ENCODE peak calls at places on chromosomes 4 and X, in ten cellular contexts. L, K, U, G, Z, Q, R, I, N and X are unnamed samples. For H3K27me3 and H3K36me3, the result is how much of the 10 kb centered on the place peaks cover.

GRCh38 chr4:41129128-41129754 is 85.1 kb downstream of the APBB2 start:
- DNase-seq in I (no peak), U (no peak), G (no peak), Z (no peak), Q (no peak), N (no peak), R (no peak), K (no peak), L (no peak), X (no peak)

GRCh38 chr4:94889523-94889922 is 131.8 kb downstream of the BMPR1B start:
- DNase-seq in G (no peak), N (no peak), U (no peak), R (no peak), Z (no peak), K (no peak), L (no peak), Q (no peak), I (no peak), X (no peak)

GRCh38 chrX:45775462-45775861 is 574.8 kb upstream of the DIPK2B start:
- DNase-seq in Q (no peak), G (no peak), R (no peak), Z (no peak), I (no peak), U (no peak), N (no peak), L (no peak), K (no peak), X (no peak)

GRCh38 chrX:87489071-87489470 is 28.5 kb upstream of the KLHL4 start:
- DNase-seq in Z (no peak), L (no peak), K (no peak), U (no peak), N (no peak), I (no peak), G (no peak), R (no peak), Q (no peak), X (no peak)

GRCh38 chr4:26204249-26204825 is 116.5 kb upstream of the RBPJ start:
- DNase-seq in R (no peak), Q (no peak), L (no peak), U (no peak), K (no peak), Z (no peak), G (no peak), I (no peak), N (no peak), X (no peak)

GRCh38 chrX:70806081-70806480 is 102.4 kb downstream of the TEX11 start:
- DNase-seq in N (no peak), I (no peak), G (no peak), R (no peak), U (no peak), Z (no peak), K (no peak), Q (no peak), L (no peak), X (no peak)

GRCh38 chrX:130637591-130637990 is 235.8 kb downstream of the RBMX2 start:
- DNase-seq in U (no peak), L (no peak), Z (no peak), K (no peak), Q (no peak), N (no peak), I (no peak), R (no peak), G (no peak), X (peak)

GRCh38 chr4:153067376-153067775 is 131.3 kb downstream of the FHDC1 start:
- DNase-seq in Q (no peak), R (peak), N (no peak), I (no peak), Z (no peak), G (no peak), K (no peak), L (no peak), U (no peak), X (peak)

GRCh38 chrX:154967603-154968002 is 54.9 kb downstream of the F8 start:
- DNase-seq in R (no peak), L (no peak), N (no peak), Q (no peak), G (no peak), I (no peak), K (no peak), U (no peak), Z (no peak), X (no peak)

GRCh38 chr4:154490261-154490588 is 1.4 kb downstream of the DCHS2 start:
- DNase-seq in Q (no peak), Z (peak), G (no peak), L (no peak), I (no peak), U (no peak), N (no peak), K (no peak), R (no peak), X (no peak)
- H3K27me3 ChIP-seq in Q (half or more), Z (half or more), G (under half), L (half or more), I (under half), U (under half), N (under half), K (under half), R (under half), X (under half)

DNA sequence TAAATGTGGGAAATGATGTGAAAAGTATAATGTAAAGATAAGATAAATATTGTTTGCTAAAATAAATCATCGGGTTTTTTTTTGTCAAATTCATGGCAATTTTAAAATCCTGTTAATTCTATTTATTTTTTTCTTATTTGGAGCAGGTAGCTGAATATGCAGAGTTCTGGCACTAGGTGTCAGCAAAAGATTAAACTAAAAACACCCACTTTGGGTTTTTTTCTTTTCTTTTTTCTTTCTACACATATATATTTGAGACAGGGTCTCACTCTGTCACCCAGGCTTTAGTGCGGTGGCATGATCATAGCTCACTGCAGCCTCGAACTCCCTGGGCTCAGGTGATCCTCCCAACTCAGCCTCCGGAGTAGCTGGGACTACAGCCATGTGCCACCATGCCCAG is 6.9 kb upstream of the RAP2C start:
- DNase-seq in I (no peak), R (peak), U (no peak), G (no peak), Z (no peak), K (no peak), N (no peak), Q (no peak), L (no peak), X (no peak)
- TF ChIP-seq CTCF in I (no peak), R (peak), U (no peak), G (no peak), Z (peak), K (no peak), N (peak), Q (no peak), L (peak), X (peak)

DNA sequence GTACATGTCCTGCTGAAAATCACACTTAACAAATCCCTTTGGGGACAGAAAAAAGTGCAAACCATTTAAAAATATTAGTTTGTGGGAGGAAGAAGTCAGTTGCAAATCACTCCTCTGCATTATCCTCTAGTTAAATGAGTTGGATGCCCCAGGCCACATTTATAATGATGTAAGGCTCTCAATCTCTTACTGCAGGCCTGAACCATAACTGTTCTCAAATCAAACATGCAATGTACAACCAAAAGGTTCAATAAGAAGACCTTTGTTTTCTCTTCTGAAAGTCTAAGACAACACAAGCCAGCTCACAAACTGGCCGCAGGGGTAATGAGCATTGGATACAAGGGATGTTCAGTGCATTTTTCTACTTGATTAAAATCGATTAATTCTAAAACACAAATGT is 39.7 kb downstream of the IGFBP7 start:
- DNase-seq in Z (no peak), L (no peak), K (no peak), I (no peak), N (no peak), R (no peak), U (no peak), Q (no peak), G (no peak), X (no peak)
- H3K36me3 ChIP-seq in Z (under half), L (under half), K (under half), I (under half), N (under half), R (under half), U (under half), Q (under half), G (under half), X (under half)

DNA sequence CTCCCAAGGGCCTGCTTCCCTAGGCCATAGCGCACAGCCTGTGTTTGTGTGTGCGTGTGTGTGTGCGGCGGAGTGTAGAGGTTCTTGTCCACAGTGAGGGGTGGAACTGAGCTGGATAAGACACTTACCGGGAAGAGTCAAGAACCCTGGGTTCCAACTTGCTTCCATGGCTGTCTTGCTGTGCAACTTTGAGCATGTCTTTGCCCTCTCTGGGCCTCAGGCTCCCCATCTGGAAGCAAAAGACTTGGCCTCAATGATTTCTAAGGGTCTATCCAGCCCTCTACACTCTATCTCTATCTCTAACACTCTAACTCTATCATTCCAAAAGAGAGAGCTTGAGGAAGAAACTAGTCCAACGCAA is 121.3 kb upstream of the PJA1 start:
- DNase-seq in I (no peak), U (no peak), L (no peak), K (no peak), R (no peak), Z (no peak), Q (no peak), N (no peak), G (no peak), X (no peak)
- H3K27me3 ChIP-seq in I (under half), U (under half), L (under half), K (under half), R (under half), Z (under half), Q (under half), N (under half), G (under half), X (under half)

GRCh38 chrX:111445485-111445884 is 33.5 kb upstream of the DCX start:
- DNase-seq in U (no peak), L (no peak), K (no peak), Q (no peak), R (peak), I (no peak), N (no peak), Z (peak), G (no peak), X (peak)
- TF ChIP-seq CTCF in U (peak), L (peak), K (no peak), Q (peak), R (peak), I (peak), N (peak), Z (peak), G (peak), X (peak)

GRCh38 chr4:5976921-5977320 is 41.3 kb downstream of the C4orf50 start:
- DNase-seq in Q (no peak), G (no peak), N (no peak), I (no peak), Z (no peak), R (peak), L (no peak), K (no peak), U (peak), X (no peak)
- H3K36me3 ChIP-seq in Q (under half), G (under half), N (under half), I (under half), Z (under half), R (under half), L (under half), K (under half), U (under half), X (under half)

DNA sequence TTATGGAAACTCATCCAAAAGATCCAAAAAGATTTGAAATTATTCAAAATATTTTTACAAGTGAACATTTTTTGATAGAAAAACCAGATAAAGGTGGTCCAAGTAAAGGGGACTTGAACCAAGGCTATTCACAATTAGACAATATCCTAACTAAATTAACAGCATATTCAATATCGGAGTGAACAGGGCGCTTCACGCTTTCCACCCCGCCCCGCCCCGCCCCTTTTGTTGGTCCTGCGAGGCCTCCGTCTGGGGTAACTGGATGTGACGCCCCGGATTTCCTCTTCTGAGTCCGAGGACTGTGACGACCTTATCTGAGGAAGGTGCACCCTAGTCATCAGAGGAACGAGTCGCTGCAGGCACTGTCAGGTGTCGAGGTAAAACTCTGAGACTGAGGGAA is at the start of gene MAGEB16:
- DNase-seq in G (no peak), Z (no peak), L (no peak), K (no peak), I (no peak), Q (no peak), R (no peak), U (no peak), N (no peak), X (no peak)
- H3K27me3 ChIP-seq in G (under half), Z (under half), L (under half), K (under half), I (under half), Q (under half), R (under half), U (under half), N (under half), X (under half)

GRCh38 chrX:55717521-55718497 is at the start of gene RRAGB:
- DNase-seq in Z (peak), N (peak), L (peak), U (peak), R (peak), G (peak), Q (peak), I (peak), K (peak), X (peak)

GRCh38 chrX:55714111-55714510 is 3.4 kb upstream of the RRAGB start:
- DNase-seq in U (no peak), G (no peak), L (no peak), I (no peak), R (no peak), N (no peak), Z (no peak), Q (no peak), K (no peak), X (no peak)

GRCh38 chrX:55716937-55717336 is 612 bp upstream of the RRAGB start:
- DNase-seq in G (no peak), Q (no peak), N (no peak), L (no peak), Z (no peak), K (no peak), R (no peak), U (no peak), I (no peak), X (no peak)

GRCh38 chrX:55713635-55714034 is 3.9 kb upstream of the RRAGB start:
- DNase-seq in K (no peak), U (no peak), L (no peak), N (no peak), R (no peak), Q (no peak), G (no peak), Z (no peak), I (no peak), X (no peak)

GRCh38 chrX:55715847-55716246 is 1.7 kb upstream of the RRAGB start:
- DNase-seq in Z (no peak), U (no peak), K (no peak), G (no peak), I (no peak), L (no peak), Q (no peak), N (no peak), R (no peak), X (no peak)
- TF ChIP-seq CTCF in Z (no peak), U (no peak), K (no peak), G (no peak), I (peak), L (no peak), Q (no peak), N (no peak), R (no peak), X (no peak)